ENCODE peak calls at places on chromosomes 16 and 17, in ten cellular contexts. S is heart left ventricle, J is transverse colon, X is heart right ventricle, I is RWPE2, O is thoracic aorta, T is PC-9, K is A549, R is psoas muscle, L is left ventricle myocardium inferior. M is an unnamed sample.

GRCh38 chr16:22970191-22970845 is 156.4 kb downstream of the HS3ST2 start:
- DNase-seq in R (no peak), I (no peak), O (no peak), L (no peak), S (peak; percentile 21), X (no peak), T (no peak), J (no peak), K (no peak), M (no peak)

GRCh38 chr16:3857189-3858013 is 23.1 kb downstream of the CREBBP start:
- DNase-seq in J (peak; percentile 30), S (no peak), O (no peak), I (no peak), K (no peak), R (no peak), T (no peak), X (no peak), L (no peak), M (no peak)

GRCh38 chr16:50265260-50265659 is 1.1 kb upstream of the ADCY7 start:
- DNase-seq in S (no peak), T (no peak), L (no peak), K (no peak), J (peak; percentile 42), O (no peak), X (no peak), I (peak; percentile 33), R (peak; percentile 48), M (no peak)

GRCh38 chr17:32445075-32445427 is 741 bp downstream of the PSMD11 start:
- DNase-seq in I (no peak), J (peak; percentile 51), S (peak; percentile 16), K (peak; percentile 70), L (no peak), R (peak; percentile 73), T (peak; percentile 61), X (no peak), O (peak; percentile 5), M (no peak)

GRCh38 chr17:40510328-40510648 is 8.9 kb upstream of the TNS4 start:
- DNase-seq in O (no peak), L (no peak), J (no peak), I (peak; percentile 99), S (no peak), T (peak; percentile 95), R (peak; percentile 91), X (no peak), K (peak; percentile 90), M (no peak)

GRCh38 chr16:85185281-85185680 is 73.0 kb upstream of the CIBAR2 start:
- DNase-seq in R (peak; percentile 39), S (no peak), L (peak; percentile 54), K (no peak), I (no peak), X (no peak), T (no peak), O (no peak), J (no peak), M (no peak)

GRCh38 chr16:78200023-78200389 is 100.6 kb downstream of the WWOX start:
- DNase-seq in R (no peak), X (no peak), T (no peak), K (no peak), L (no peak), S (no peak), J (no peak), O (no peak), I (no peak), M (no peak)

GRCh38 chr17:6241381-6241780 is 171.2 kb downstream of the WSCD1 start:
- DNase-seq in X (no peak), L (no peak), I (no peak), K (peak; percentile 25), J (no peak), S (no peak), O (no peak), T (no peak), R (no peak), M (no peak)

DNA sequence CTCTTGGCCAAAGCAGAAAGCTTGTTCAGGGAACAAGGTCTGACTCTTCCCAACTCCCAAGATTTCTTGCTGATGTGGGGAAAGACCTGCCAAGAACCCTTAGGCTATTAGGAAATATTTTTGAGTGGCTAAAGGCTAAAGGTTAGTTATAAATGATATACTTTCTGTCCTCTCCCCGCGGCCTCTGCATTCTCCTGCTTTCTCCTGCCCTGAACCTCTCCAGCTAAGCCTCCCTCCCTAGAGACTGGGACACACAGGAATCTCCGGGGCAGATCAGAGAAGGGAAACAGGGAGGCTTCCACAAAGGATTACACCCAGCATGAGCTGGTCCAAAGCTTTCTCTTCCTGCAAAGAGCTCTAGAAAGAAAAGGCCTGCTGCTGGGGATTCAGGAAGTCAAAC is 2.3 kb downstream of the SLC43A2 start:
- DNase-seq in X (no peak), S (no peak), J (no peak), I (no peak), O (no peak), L (no peak), R (no peak), T (no peak), K (no peak), M (no peak)
- H3K4me3 ChIP-seq in X (no peak overlapping the region), S (peak overlapping the region; percentile 7), J (no peak overlapping the region), I (no peak overlapping the region), O (peak overlapping the region; percentile 19), L (peak overlapping the region; percentile 91), R (peak overlapping the region; percentile 93), T (no peak overlapping the region), K (no peak overlapping the region), M (no peak overlapping the region)

GRCh38 chr17:38448208-38448776 is 20.0 kb downstream of the ARHGAP23 start:
- DNase-seq in S (no peak), X (no peak), O (no peak), J (no peak), R (no peak), K (no peak), I (no peak), L (no peak), T (no peak), M (no peak)

GRCh38 chr17:38451030-38451839 is 23.0 kb downstream of the ARHGAP23 start:
- DNase-seq in K (no peak), I (peak; percentile 87), S (peak; percentile 82), X (peak; percentile 50), J (no peak), R (no peak), L (peak; percentile 65), O (no peak), T (peak; percentile 79), M (no peak)

GRCh38 chr17:38447502-38448095 is 19.3 kb downstream of the ARHGAP23 start:
- DNase-seq in R (no peak), J (no peak), I (no peak), T (no peak), K (no peak), L (no peak), O (no peak), S (no peak), X (no peak), M (no peak)

GRCh38 chr17:38450699-38451029 is 22.4 kb downstream of the ARHGAP23 start:
- DNase-seq in J (no peak), I (no peak), L (no peak), R (no peak), O (no peak), S (no peak), X (no peak), T (no peak), K (no peak), M (no peak)

DNA sequence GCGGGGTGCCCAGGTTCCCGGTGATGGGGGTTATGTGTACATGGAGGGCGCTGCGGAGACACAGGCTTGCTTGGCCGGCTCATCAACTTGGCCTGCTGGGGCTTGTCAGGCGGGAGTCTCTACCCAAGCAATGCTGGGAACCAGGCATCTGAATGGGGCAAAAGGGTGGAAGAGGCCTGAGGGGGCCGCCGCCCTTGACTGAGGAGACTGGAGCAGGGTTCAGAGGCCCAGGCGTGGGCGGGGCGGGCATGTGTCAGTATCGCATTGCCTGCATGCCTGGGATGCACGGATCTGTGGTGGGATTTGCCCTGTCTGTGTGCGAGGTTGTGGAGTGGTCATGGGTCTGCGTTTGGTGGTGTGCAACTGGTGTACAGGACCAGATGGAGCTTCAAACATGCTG is 21.1 kb downstream of the ARHGAP23 start:
- DNase-seq in I (peak; percentile 96), O (no peak), R (no peak), S (no peak), K (no peak), J (no peak), L (no peak), T (peak; percentile 86), X (no peak), M (no peak)
- H3K27ac ChIP-seq in I (peak overlapping the region; percentile 99), O (no peak overlapping the region), R (no peak overlapping the region), S (peak overlapping the region; percentile 88), K (peak overlapping the region; percentile 96), J (no peak overlapping the region), L (peak overlapping the region; percentile 93), T (peak overlapping the region; percentile 81), X (peak overlapping the region; percentile 88), M (peak overlapping the region; percentile 99)

GRCh38 chr16:74773431-74774222 is 993 bp downstream of the FA2H start:
- DNase-seq in T (no peak), L (no peak), S (no peak), O (no peak), X (no peak), I (no peak), R (no peak), J (peak; percentile 38), K (no peak), M (no peak)

GRCh38 chr16:74774223-74775139 is at the start of gene FA2H:
- DNase-seq in I (peak; percentile 91), S (peak; percentile 44), J (peak; percentile 93), X (peak; percentile 61), O (no peak), L (peak; percentile 49), T (peak; percentile 84), K (peak; percentile 96), R (peak; percentile 62), M (no peak)

GRCh38 chr16:74776926-74777325 is 2.3 kb upstream of the FA2H start:
- DNase-seq in O (no peak), X (no peak), S (no peak), T (no peak), I (no peak), J (no peak), K (no peak), L (no peak), R (no peak), M (no peak)

GRCh38 chr16:74778646-74779045 is 4.0 kb upstream of the FA2H start:
- DNase-seq in O (no peak), K (no peak), L (no peak), T (no peak), R (no peak), J (peak; percentile 76), X (no peak), S (no peak), I (no peak), M (no peak)

GRCh38 chr16:74775255-74775654 is 635 bp upstream of the FA2H start:
- DNase-seq in S (no peak), O (no peak), X (no peak), J (no peak), R (no peak), L (no peak), K (no peak), I (no peak), T (no peak), M (no peak)
- TF ChIP-seq CTCF in S (no peak), O (no peak), X (no peak), J (no peak), R (no peak), L (no peak), K (no peak), I (no peak), T (no peak), M (no peak)

GRCh38 chr17:28554565-28554964 is 2.1 kb upstream of the UNC119 start:
- DNase-seq in T (no peak), O (no peak), L (no peak), R (no peak), J (no peak), I (no peak), X (no peak), K (no peak), S (no peak), M (no peak)

GRCh38 chr17:28555022-28555421 is 2.6 kb upstream of the UNC119 start:
- DNase-seq in S (no peak), X (no peak), O (no peak), J (no peak), I (no peak), T (no peak), K (no peak), R (no peak), L (no peak), M (no peak)

GRCh38 chr17:28551421-28552186 is 820 bp downstream of the UNC119 start:
- DNase-seq in J (no peak), O (no peak), T (no peak), X (no peak), I (no peak), R (no peak), K (no peak), S (no peak), L (no peak), M (no peak)

GRCh38 chr17:28552201-28552999 is at the start of gene UNC119:
- DNase-seq in S (peak; percentile 82), O (no peak), I (no peak), J (peak; percentile 87), T (no peak), K (peak; percentile 89), X (peak; percentile 81), R (peak; percentile 83), L (peak; percentile 85), M (no peak)

DNA sequence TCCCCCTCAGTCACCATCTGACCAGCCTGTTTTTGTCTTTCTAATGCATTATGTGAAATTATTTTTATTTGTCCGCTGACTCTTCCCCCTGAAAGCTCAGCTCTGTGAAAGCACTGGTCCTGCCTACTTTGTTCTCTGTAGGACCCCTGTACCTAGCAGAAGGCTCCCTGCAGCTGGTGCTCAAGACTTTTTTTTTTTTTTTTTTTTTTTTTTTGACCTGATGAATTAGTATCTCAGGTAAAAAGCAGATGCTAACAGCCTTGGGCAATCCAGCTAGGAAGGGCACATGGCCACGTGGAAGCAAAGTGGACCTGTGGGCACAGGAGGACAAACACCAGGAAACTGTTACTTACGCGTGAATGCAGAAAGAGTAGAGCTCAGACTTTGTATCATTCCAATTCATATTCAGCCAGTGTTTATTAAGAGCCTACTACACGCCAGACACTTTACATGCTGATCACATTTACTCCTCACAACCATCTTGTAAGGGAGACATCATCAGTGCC is 629 bp upstream of the UNC119 start:
- DNase-seq in S (no peak), I (no peak), T (no peak), K (no peak), R (no peak), L (no peak), J (no peak), O (no peak), X (no peak), M (no peak)
- H3K4me3 ChIP-seq in S (peak overlapping the region; percentile 94), I (no peak overlapping the region), T (peak overlapping the region; percentile 74), K (peak overlapping the region; percentile 97), R (peak overlapping the region; percentile 91), L (peak overlapping the region; percentile 96), J (no peak overlapping the region), O (peak overlapping the region; percentile 92), X (peak overlapping the region; percentile 97), M (no peak overlapping the region)

M was measured in AG04450.